ENCODE peak calls at places on chromosomes 11 and 22, in six cellular contexts. One of them, this sample, is unnamed.

GRCh38 chr11:106012744-106013143 is 9.3 kb downstream of the MSANTD4 start:
- DNase-seq in HepG2: no peak
- DNase-seq in H1: no peak
- DNase-seq in HCT116: no peak
- DNase-seq in GM12878: no peak
- DNase-seq in K562: peak
- DNase-seq in this sample: no peak

GRCh38 chr11:5317301-5317700 is 6.8 kb downstream of the OR51B2 start:
- DNase-seq in HCT116: no peak
- DNase-seq in K562: no peak
- DNase-seq in H1: no peak
- DNase-seq in GM12878: no peak
- DNase-seq in HepG2: no peak
- DNase-seq in this sample: no peak

GRCh38 chr11:133408402-133408801 is 123.9 kb downstream of the OPCML start:
- DNase-seq in HCT116: no peak
- DNase-seq in H1: no peak
- DNase-seq in HepG2: no peak
- DNase-seq in GM12878: no peak
- DNase-seq in K562: no peak
- DNase-seq in this sample: no peak

GRCh38 chr11:29645373-29645772 is 371.5 kb downstream of the KCNA4 start:
- DNase-seq in HCT116: no peak
- DNase-seq in K562: no peak
- DNase-seq in H1: no peak
- DNase-seq in HepG2: no peak
- DNase-seq in GM12878: no peak
- DNase-seq in this sample: no peak

GRCh38 chr11:120134106-120134930 is 3.6 kb downstream of the TRIM29 start:
- DNase-seq in HCT116: no peak
- DNase-seq in HepG2: no peak
- DNase-seq in GM12878: no peak
- DNase-seq in K562: no peak
- DNase-seq in H1: peak
- DNase-seq in this sample: no peak

GRCh38 chr11:67211656-67212436 is 54.4 kb upstream of the GRK2 start:
- DNase-seq in K562: peak
- DNase-seq in H1: no peak
- DNase-seq in HCT116: no peak
- DNase-seq in HepG2: no peak
- DNase-seq in GM12878: no peak
- DNase-seq in this sample: no peak

GRCh38 chr11:107665016-107665415 is 46.8 kb downstream of the SLN start:
- DNase-seq in HCT116: no peak
- DNase-seq in GM12878: no peak
- DNase-seq in K562: no peak
- DNase-seq in HepG2: no peak
- DNase-seq in H1: no peak
- DNase-seq in this sample: no peak

GRCh38 chr22:34886391-34886790 is 179.6 kb upstream of the ISX start:
- DNase-seq in GM12878: no peak
- DNase-seq in HepG2: no peak
- DNase-seq in K562: no peak
- DNase-seq in H1: no peak
- DNase-seq in HCT116: no peak
- DNase-seq in this sample: no peak

GRCh38 chr11:44312876-44313275 is 2.9 kb upstream of the ALX4 start:
- DNase-seq in H1: no peak
- DNase-seq in K562: no peak
- DNase-seq in HepG2: no peak
- DNase-seq in HCT116: no peak
- DNase-seq in GM12878: no peak
- DNase-seq in this sample: no peak

GRCh38 chr11:69510471-69511357 is 29.3 kb downstream of the LINC01488 start:
- DNase-seq in HCT116: no peak
- DNase-seq in GM12878: no peak
- DNase-seq in H1: no peak
- DNase-seq in HepG2: no peak
- DNase-seq in K562: peak
- DNase-seq in this sample: no peak

GRCh38 chr22:42902875-42903510 is 45.9 kb upstream of the ARFGAP3 start:
- DNase-seq in H1: no peak
- DNase-seq in GM12878: no peak
- DNase-seq in K562: no peak
- DNase-seq in HepG2: no peak
- DNase-seq in HCT116: no peak
- DNase-seq in this sample: no peak

GRCh38 chr11:17015639-17016125 is 1.5 kb upstream of the PLEKHA7 start:
- DNase-seq in GM12878: no peak
- DNase-seq in H1: no peak
- DNase-seq in K562: no peak
- DNase-seq in HepG2: no peak
- DNase-seq in HCT116: no peak
- DNase-seq in this sample: no peak

GRCh38 chr11:75114465-75114864 is 17.8 kb upstream of the OR2AT4 start:
- DNase-seq in GM12878: no peak
- DNase-seq in H1: no peak
- DNase-seq in K562: no peak
- DNase-seq in HepG2: no peak
- DNase-seq in HCT116: no peak
- DNase-seq in this sample: no peak

GRCh38 chr11:2301631-2302272 is at the start of the genes C11orf21 and TSPAN32:
- DNase-seq in H1: no peak
- DNase-seq in HCT116: no peak
- DNase-seq in GM12878: no peak
- DNase-seq in HepG2: peak
- DNase-seq in K562: peak
- DNase-seq in this sample: no peak

GRCh38 chr11:76152741-76153608 is 53.3 kb downstream of the WNT11 start:
- DNase-seq in HCT116: no peak
- DNase-seq in K562: no peak
- DNase-seq in HepG2: no peak
- DNase-seq in H1: no peak
- DNase-seq in GM12878: peak
- DNase-seq in this sample: no peak

GRCh38 chr11:69086741-69087524 is 38.2 kb downstream of the TPCN2 start:
- DNase-seq in GM12878: no peak
- DNase-seq in H1: no peak
- DNase-seq in HepG2: no peak
- DNase-seq in K562: no peak
- DNase-seq in HCT116: no peak
- DNase-seq in this sample: no peak

GRCh38 chr22:46972901-46973831 is 210.7 kb downstream of the TBC1D22A start:
- DNase-seq in HCT116: no peak
- DNase-seq in H1: no peak
- DNase-seq in K562: no peak
- DNase-seq in GM12878: no peak
- DNase-seq in HepG2: no peak
- DNase-seq in this sample: no peak

GRCh38 chr22:37998543-37998942 is 14.2 kb upstream of the SOX10 start:
- DNase-seq in H1: no peak
- DNase-seq in GM12878: no peak
- DNase-seq in K562: no peak
- DNase-seq in HepG2: peak
- DNase-seq in HCT116: no peak
- DNase-seq in this sample: no peak

GRCh38 chr11:10032991-10033390 is 261.0 kb downstream of the SBF2 start:
- DNase-seq in HCT116: no peak
- DNase-seq in H1: no peak
- DNase-seq in GM12878: no peak
- DNase-seq in HepG2: no peak
- DNase-seq in K562: no peak
- DNase-seq in this sample: no peak

GRCh38 chr11:31557991-31558390 is 48.4 kb downstream of the ELP4 start:
- DNase-seq in HepG2: no peak
- DNase-seq in H1: no peak
- DNase-seq in HCT116: no peak
- DNase-seq in K562: no peak
- DNase-seq in GM12878: no peak
- DNase-seq in this sample: peak

GRCh38 chr11:38824573-38824972 is 2226.5 kb upstream of the RAG2 start:
- DNase-seq in GM12878: no peak
- DNase-seq in HCT116: no peak
- DNase-seq in HepG2: peak
- DNase-seq in H1: no peak
- DNase-seq in K562: peak
- DNase-seq in this sample: peak

GRCh38 chr22:45502215-45503070 is at the start of gene FBLN1:
- DNase-seq in GM12878: no peak
- DNase-seq in HepG2: peak
- DNase-seq in HCT116: no peak
- DNase-seq in K562: no peak
- DNase-seq in H1: peak
- DNase-seq in this sample: no peak

GRCh38 chr11:117381988-117382387 is 54.3 kb downstream of the CEP164 start:
- DNase-seq in H1: no peak
- DNase-seq in HepG2: no peak
- DNase-seq in K562: no peak
- DNase-seq in GM12878: no peak
- DNase-seq in HCT116: no peak
- DNase-seq in this sample: no peak
- TF ChIP-seq ZNF274 in H1: no peak
- TF ChIP-seq ZNF274 in HepG2: no peak
- TF ChIP-seq ZNF274 in K562: no peak
- TF ChIP-seq ZNF274 in GM12878: no peak
- TF ChIP-seq ZNF274 in HCT116: no peak
- TF ChIP-seq ZNF274 in this sample: no peak

GRCh38 chr11:96254087-96254486 is 88.9 kb downstream of the MAML2 start:
- DNase-seq in K562: no peak
- DNase-seq in GM12878: peak
- DNase-seq in HCT116: no peak
- DNase-seq in H1: no peak
- DNase-seq in HepG2: peak
- DNase-seq in this sample: no peak
- TF ChIP-seq YY1 in K562: no peak
- TF ChIP-seq YY1 in GM12878: no peak
- TF ChIP-seq YY1 in HCT116: no peak
- TF ChIP-seq YY1 in H1: no peak
- TF ChIP-seq YY1 in HepG2: no peak
- TF ChIP-seq YY1 in this sample: no peak

DNA sequence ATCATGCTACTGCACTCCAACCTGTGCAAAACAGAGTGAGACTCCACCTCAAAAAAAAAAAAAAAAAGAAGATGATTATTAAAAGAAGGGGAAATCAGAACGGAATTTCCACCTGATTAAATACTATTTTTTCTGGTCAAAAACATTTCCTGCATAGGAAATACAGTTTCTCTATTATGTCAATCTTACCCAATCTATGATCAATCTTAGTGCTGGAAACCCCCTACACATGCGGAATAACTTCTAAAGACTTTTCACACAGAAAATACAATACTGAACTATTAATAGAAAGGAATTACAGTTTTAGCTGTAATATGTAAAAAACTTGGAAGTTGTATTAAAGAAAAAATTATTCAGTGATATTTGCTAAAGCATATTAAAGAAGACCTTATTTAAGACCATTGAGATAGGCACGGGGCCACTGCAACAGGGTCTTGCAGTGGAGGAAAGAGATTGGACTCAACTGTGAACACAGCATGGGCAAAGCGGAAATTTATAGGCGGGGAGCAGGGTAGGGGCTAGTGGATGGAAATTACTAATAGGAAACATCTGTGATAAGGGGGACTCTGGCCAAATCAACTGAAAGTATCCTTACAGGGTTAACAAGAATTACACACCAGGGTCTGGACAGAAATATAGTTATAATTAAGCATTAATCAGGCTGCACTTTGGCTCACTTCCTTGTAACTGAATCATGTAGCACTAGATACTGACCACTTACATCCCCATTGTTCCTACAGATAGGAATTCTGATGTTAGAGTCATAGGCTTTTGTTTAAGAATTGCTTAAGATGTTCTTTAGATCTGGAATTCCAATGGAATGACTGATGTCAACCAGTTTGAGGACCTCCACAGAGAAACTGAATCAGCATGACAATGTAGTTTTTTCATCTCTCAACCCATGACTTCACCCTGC is 411.5 kb upstream of the DDI1 start:
- DNase-seq in K562: no peak
- DNase-seq in GM12878: no peak
- DNase-seq in HCT116: no peak
- DNase-seq in HepG2: no peak
- DNase-seq in H1: no peak
- DNase-seq in this sample: peak
- TF ChIP-seq ZNF274 in K562: no peak
- TF ChIP-seq ZNF274 in GM12878: no peak
- TF ChIP-seq ZNF274 in HCT116: no peak
- TF ChIP-seq ZNF274 in HepG2: no peak
- TF ChIP-seq ZNF274 in H1: no peak
- TF ChIP-seq ZNF274 in this sample: no peak

GRCh38 chr22:49936018-49936972 is 17.9 kb downstream of the CRELD2 start:
- DNase-seq in K562: peak
- DNase-seq in HepG2: peak
- DNase-seq in HCT116: no peak
- DNase-seq in GM12878: peak
- DNase-seq in H1: peak
- DNase-seq in this sample: peak

GRCh38 chr22:49934891-49935557 is 16.6 kb downstream of the CRELD2 start:
- DNase-seq in K562: peak
- DNase-seq in HCT116: no peak
- DNase-seq in GM12878: no peak
- DNase-seq in HepG2: no peak
- DNase-seq in H1: peak
- DNase-seq in this sample: no peak

GRCh38 chr22:49935561-49935960 is 17.1 kb downstream of the CRELD2 start:
- DNase-seq in HepG2: no peak
- DNase-seq in GM12878: no peak
- DNase-seq in K562: peak
- DNase-seq in HCT116: no peak
- DNase-seq in H1: no peak
- DNase-seq in this sample: no peak

GRCh38 chr22:49933236-49933921 is 14.9 kb downstream of the CRELD2 start:
- DNase-seq in H1: no peak
- DNase-seq in HCT116: no peak
- DNase-seq in HepG2: no peak
- DNase-seq in GM12878: no peak
- DNase-seq in K562: peak
- DNase-seq in this sample: no peak

DNA sequence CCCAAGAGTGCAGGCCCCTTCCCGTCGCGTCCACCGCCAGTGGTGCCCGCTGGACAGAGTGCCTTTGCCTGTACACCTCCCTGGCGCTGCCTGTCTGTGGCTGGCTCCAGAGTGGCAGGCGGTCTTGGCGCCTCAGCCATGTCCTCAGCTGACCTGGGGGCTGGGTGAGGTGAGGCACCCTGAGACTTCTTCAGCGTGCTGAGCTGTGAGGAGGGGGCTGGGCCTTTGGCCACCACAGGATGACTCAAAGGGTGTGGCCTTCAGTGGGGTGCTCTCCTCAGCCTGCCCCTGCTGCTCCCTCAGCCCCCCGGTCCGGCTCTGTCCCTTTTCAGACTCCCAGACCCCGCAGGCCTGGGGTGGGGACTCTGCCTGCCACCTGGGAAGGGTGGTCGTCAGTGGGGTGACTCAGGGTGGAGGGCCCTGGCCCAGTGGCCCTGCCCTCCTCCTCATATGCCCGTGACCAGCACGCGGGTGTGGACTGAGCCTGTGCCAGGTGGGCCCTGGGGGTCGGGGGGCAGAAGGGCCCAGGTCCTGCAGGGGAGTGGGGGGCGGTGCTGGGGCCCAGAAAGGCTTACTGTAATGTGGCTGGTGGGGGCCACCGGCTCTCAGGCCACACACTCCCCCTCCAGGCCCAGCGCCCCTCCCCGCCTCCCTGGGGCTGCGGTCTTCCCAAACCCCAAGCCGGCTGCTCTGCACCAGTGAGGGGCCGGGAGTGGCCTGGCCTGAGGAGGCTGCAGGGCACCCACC is 15.9 kb downstream of the CRELD2 start:
- DNase-seq in GM12878: no peak
- DNase-seq in HCT116: no peak
- DNase-seq in K562: peak
- DNase-seq in H1: no peak
- DNase-seq in HepG2: no peak
- DNase-seq in this sample: no peak
- TF ChIP-seq YY1 in GM12878: no peak
- TF ChIP-seq YY1 in HCT116: no peak
- TF ChIP-seq YY1 in K562: no peak
- TF ChIP-seq YY1 in H1: no peak
- TF ChIP-seq YY1 in HepG2: no peak
- TF ChIP-seq YY1 in this sample: no peak

This sample was measured in NT2/D1.